ENCODE peak calls at places on chromosome 2, in nine cellular contexts. V is Panc1; E is neural progenitor cell; Z is kidney; B is uterus; Q is cardiac muscle cell; G is tibial nerve; H is gastrocnemius medialis; U is naive thymus-derived CD4-positive, alpha-beta T cell. W is an unnamed sample. For H3K4me1, the result is how much of the 10 kb centered on the place peaks cover.

GRCh38 chr2:54672587-54673456 is 50.6 kb upstream of the EML6 start:
- DNase-seq in E (no peak), H (no peak), Q (no peak), U (no peak), B (no peak), V (no peak), G (no peak), Z (no peak), W (no peak)

GRCh38 chr2:6812857-6813530 is 52.7 kb downstream of the CMPK2 start:
- DNase-seq in Q (no peak), E (no peak), Z (no peak), B (no peak), U (no peak), G (no peak), V (no peak), H (no peak), W (no peak)

GRCh38 chr2:73708527-73708926 is 28.6 kb downstream of the TPRKB start:
- DNase-seq in G (no peak), E (no peak), Z (no peak), V (no peak), B (no peak), Q (no peak), H (no peak), U (no peak), W (no peak)

GRCh38 chr2:286774-287392 is 1.0 kb downstream of the ALKAL2 start:
- DNase-seq in V (no peak), H (no peak), Q (no peak), G (no peak), U (no peak), Z (no peak), E (peak), B (peak), W (no peak)

GRCh38 chr2:127218843-127219715 is 1.0 kb downstream of the CYP27C1 start:
- DNase-seq in H (no peak), E (peak), Z (peak), B (no peak), U (no peak), G (no peak), Q (peak), V (no peak), W (no peak)

GRCh38 chr2:27805180-27805579 is 33.7 kb downstream of the MRPL33 start:
- DNase-seq in V (no peak), E (no peak), Z (no peak), H (no peak), U (no peak), G (no peak), Q (no peak), B (no peak), W (no peak)

GRCh38 chr2:120947982-120948661 is 212.5 kb downstream of the GLI2 start:
- DNase-seq in B (no peak), G (no peak), V (no peak), H (no peak), E (no peak), Q (no peak), Z (no peak), U (no peak), W (no peak)

GRCh38 chr2:6863792-6864191 is 1.9 kb downstream of the CMPK2 start:
- DNase-seq in U (no peak), B (peak), Z (peak), Q (peak), H (no peak), V (no peak), G (no peak), E (no peak), W (no peak)

GRCh38 chr2:120246546-120247300 is 5.9 kb upstream of the RALB start:
- DNase-seq in G (no peak), V (no peak), U (no peak), Z (no peak), B (no peak), Q (no peak), H (no peak), E (no peak), W (no peak)

GRCh38 chr2:62313433-62314227 is 117.7 kb downstream of the B3GNT2 start:
- DNase-seq in B (no peak), V (no peak), G (no peak), H (no peak), Q (no peak), Z (no peak), E (no peak), U (no peak), W (no peak)

GRCh38 chr2:43131051-43131889 is 95.1 kb downstream of the ZFP36L2 start:
- DNase-seq in Z (peak), Q (peak), H (peak), V (peak), G (peak), E (peak), B (peak), U (peak), W (peak)

GRCh38 chr2:126799306-126799705 is 99.4 kb upstream of the TEX51 start:
- DNase-seq in V (no peak), Z (no peak), H (no peak), G (no peak), B (no peak), Q (no peak), U (no peak), E (no peak), W (no peak)

GRCh38 chr2:20440001-20440560 is 6.8 kb upstream of the RHOB start:
- DNase-seq in H (no peak), V (no peak), U (no peak), E (no peak), B (no peak), Z (no peak), Q (no peak), G (no peak), W (no peak)

GRCh38 chr2:46848446-46848845 is 67.2 kb downstream of the MCFD2 start:
- DNase-seq in V (no peak), Q (no peak), H (no peak), G (no peak), Z (peak), E (no peak), U (no peak), B (peak), W (no peak)

GRCh38 chr2:151049746-151050145 is 211.9 kb downstream of the RBM43 start:
- DNase-seq in H (no peak), Z (no peak), B (no peak), G (no peak), E (no peak), U (no peak), V (no peak), Q (no peak), W (peak)

GRCh38 chr2:223954401-223954800 is 2.9 kb upstream of the MRPL44 start:
- DNase-seq in V (no peak), U (no peak), Q (no peak), Z (no peak), G (no peak), B (no peak), H (no peak), E (peak), W (no peak)

GRCh38 chr2:283996-284794 is 3.7 kb downstream of the ALKAL2 start:
- DNase-seq in U (no peak), Q (no peak), Z (no peak), E (peak), B (no peak), V (no peak), H (no peak), G (no peak), W (no peak)

GRCh38 chr2:231037731-231038482 is 584 bp downstream of the C2orf72 start:
- DNase-seq in H (no peak), B (no peak), E (peak), Z (no peak), V (no peak), G (no peak), U (no peak), Q (peak), W (peak)

GRCh38 chr2:70523996-70524965 is 29.3 kb downstream of the TGFA start:
- DNase-seq in V (no peak), Q (no peak), U (peak), G (no peak), E (no peak), Z (peak), H (no peak), B (no peak), W (peak)

GRCh38 chr2:127400897-127401756 is 13.4 kb upstream of the MAP3K2 start:
- DNase-seq in U (no peak), H (no peak), E (no peak), V (no peak), Z (peak), B (no peak), G (no peak), Q (no peak), W (peak)

GRCh38 chr2:58973831-58974281 is 732.7 kb upstream of the FANCL start:
- DNase-seq in B (no peak), Z (no peak), U (no peak), G (no peak), E (peak), H (no peak), V (no peak), Q (peak), W (no peak)

GRCh38 chr2:219099319-219099718 is 38.6 kb upstream of the IHH start:
- DNase-seq in H (no peak), B (no peak), E (no peak), Q (no peak), G (no peak), U (no peak), V (no peak), Z (no peak), W (no peak)

GRCh38 chr2:181072486-181072885 is 92.1 kb downstream of the UBE2E3 start:
- DNase-seq in G (no peak), U (no peak), V (no peak), E (no peak), H (no peak), Z (no peak), B (no peak), Q (no peak), W (no peak)

GRCh38 chr2:59850554-59850953 is 702.9 kb downstream of the BCL11A start:
- DNase-seq in Q (no peak), E (no peak), B (no peak), G (no peak), V (no peak), U (no peak), Z (no peak), H (no peak), W (peak)

GRCh38 chr2:95041060-95041823 is 15.7 kb downstream of the MAL start:
- DNase-seq in Q (no peak), B (no peak), Z (no peak), H (no peak), U (no peak), V (no peak), E (no peak), G (no peak), W (no peak)

GRCh38 chr2:146417942-146418341 is 1426.9 kb upstream of the ACVR2A start:
- DNase-seq in V (no peak), B (no peak), Z (no peak), Q (no peak), E (no peak), H (no peak), U (no peak), G (no peak), W (no peak)

GRCh38 chr2:36889782-36890181 is 76.6 kb downstream of the STRN start:
- DNase-seq in Z (no peak), B (no peak), G (no peak), H (no peak), V (peak), Q (no peak), E (no peak), U (no peak), W (peak)

GRCh38 chr2:16674154-16674553 is 8.5 kb upstream of the CYRIA start:
- DNase-seq in Z (no peak), V (no peak), Q (no peak), H (no peak), U (no peak), B (no peak), G (no peak), E (no peak), W (no peak)

DNA sequence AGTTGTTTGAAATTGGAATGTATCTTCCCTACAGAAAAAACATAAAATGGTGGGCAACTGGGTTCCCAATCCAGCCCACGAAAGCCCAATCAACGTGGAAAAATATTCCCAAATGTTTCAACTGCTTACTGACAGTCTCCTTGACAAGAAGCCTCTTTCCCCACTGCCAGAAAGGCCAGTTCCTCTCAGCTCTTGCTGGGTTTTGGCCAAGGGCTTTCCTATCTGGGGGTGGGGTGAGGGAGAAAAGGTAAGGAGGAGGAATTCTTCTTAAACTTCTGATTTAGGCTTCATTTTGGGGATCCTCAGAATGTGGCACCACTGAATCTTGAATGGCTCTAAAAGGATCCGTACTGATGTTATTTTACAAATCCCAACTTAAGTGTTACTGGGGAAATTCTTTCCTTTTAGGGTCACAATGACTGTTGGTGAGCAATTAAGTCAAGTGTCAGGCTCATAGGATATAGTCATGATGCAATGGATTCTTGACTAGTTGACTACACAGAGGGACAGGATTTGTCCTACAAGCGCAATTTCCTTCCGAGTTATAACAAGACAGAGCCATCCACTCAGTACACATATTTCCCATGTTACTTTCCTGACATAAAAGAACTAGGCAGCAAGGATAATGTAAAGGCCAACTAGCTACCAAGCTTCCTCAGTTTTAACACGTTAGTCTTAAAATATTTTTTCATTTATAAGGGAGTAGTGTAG is 73.6 kb downstream of the SPRED2 start:
- DNase-seq in Q (no peak), V (no peak), B (no peak), H (no peak), G (no peak), Z (no peak), U (no peak), E (no peak), W (no peak)
- H3K4me1 ChIP-seq in Q (under half), V (half or more), B (under half), H (under half), G (half or more), Z (under half), U (under half), E (under half), W (under half)

GRCh38 chr2:42105330-42106256 is 57.8 kb downstream of the PKDCC start:
- DNase-seq in Z (peak), V (no peak), Q (no peak), U (peak), E (no peak), G (no peak), B (no peak), H (no peak), W (peak)
- H3K4me3 ChIP-seq in Z (no peak), V (no peak), Q (no peak), U (peak), E (no peak), G (no peak), B (no peak), H (no peak), W (no peak)

GRCh38 chr2:241129086-241129871 is 20.0 kb downstream of the PASK start:
- DNase-seq in V (no peak), H (no peak), B (no peak), E (no peak), Z (peak), G (no peak), Q (no peak), U (no peak), W (no peak)
- H3K27ac ChIP-seq in V (no peak), H (no peak), B (no peak), E (no peak), Z (no peak), G (no peak), Q (no peak), U (no peak), W (no peak)

GRCh38 chr2:140276661-140277060 is 1496.5 kb upstream of the NXPH2 start:
- DNase-seq in B (no peak), E (no peak), Z (no peak), U (no peak), V (no peak), Q (no peak), G (no peak), H (no peak), W (no peak)
- H3K4me1 ChIP-seq in B (under half), E (under half), Z (under half), U (under half), V (under half), Q (under half), G (under half), H (under half), W (under half)

DNA sequence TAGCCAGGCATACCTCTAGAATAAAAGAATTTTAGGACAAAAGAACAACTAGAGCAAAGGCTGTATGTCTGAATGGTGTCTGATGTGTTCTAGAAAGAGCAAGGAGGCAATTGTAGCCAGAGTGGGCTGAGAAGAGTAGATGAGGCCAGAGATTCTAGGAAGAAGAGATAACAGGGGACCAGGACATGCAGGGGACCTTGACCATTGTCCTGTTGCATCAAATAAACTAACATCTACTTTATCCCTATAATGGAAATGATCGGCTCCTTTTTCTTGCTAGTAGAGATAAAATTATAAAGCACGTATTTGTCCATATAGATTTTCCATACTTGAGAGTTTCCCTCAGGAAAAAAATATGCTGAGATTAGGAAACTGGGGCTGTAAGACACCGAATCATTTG is 2.6 kb downstream of the ACADL start:
- DNase-seq in Z (no peak), B (no peak), Q (no peak), U (no peak), G (no peak), H (no peak), E (no peak), V (no peak), W (no peak)
- H3K4me3 ChIP-seq in Z (no peak), B (no peak), Q (no peak), U (no peak), G (no peak), H (no peak), E (no peak), V (no peak), W (no peak)

GRCh38 chr2:238969857-238970256 is 122.0 kb downstream of the TWIST2 start:
- DNase-seq in Q (no peak), V (no peak), B (no peak), Z (no peak), H (no peak), E (no peak), G (no peak), U (no peak), W (no peak)

GRCh38 chr2:238972146-238972445 is 124.2 kb downstream of the TWIST2 start:
- DNase-seq in H (no peak), E (no peak), B (no peak), U (no peak), Z (no peak), Q (no peak), G (no peak), V (no peak), W (no peak)

GRCh38 chr2:238971318-238972145 is 123.6 kb downstream of the TWIST2 start:
- DNase-seq in E (no peak), U (no peak), G (no peak), H (no peak), B (no peak), Z (no peak), V (no peak), Q (no peak), W (no peak)

GRCh38 chr2:238968616-238969394 is 120.9 kb downstream of the TWIST2 start:
- DNase-seq in H (no peak), Z (peak), V (no peak), Q (no peak), E (no peak), B (no peak), G (no peak), U (no peak), W (no peak)

GRCh38 chr2:238970553-238971081 is 122.7 kb downstream of the TWIST2 start:
- DNase-seq in Q (no peak), G (peak), E (peak), Z (peak), V (no peak), B (peak), U (peak), H (no peak), W (peak)
- H3K27ac ChIP-seq in Q (no peak), G (no peak), E (no peak), Z (no peak), V (peak), B (no peak), U (no peak), H (no peak), W (no peak)

GRCh38 chr2:98155291-98155690 is 68.3 kb downstream of the VWA3B start:
- DNase-seq in U (no peak), B (no peak), G (no peak), H (no peak), V (no peak), Q (no peak), Z (no peak), E (no peak), W (no peak)
- H3K4me1 ChIP-seq in U (under half), B (under half), G (under half), H (under half), V (under half), Q (under half), Z (under half), E (under half), W (under half)

DNA sequence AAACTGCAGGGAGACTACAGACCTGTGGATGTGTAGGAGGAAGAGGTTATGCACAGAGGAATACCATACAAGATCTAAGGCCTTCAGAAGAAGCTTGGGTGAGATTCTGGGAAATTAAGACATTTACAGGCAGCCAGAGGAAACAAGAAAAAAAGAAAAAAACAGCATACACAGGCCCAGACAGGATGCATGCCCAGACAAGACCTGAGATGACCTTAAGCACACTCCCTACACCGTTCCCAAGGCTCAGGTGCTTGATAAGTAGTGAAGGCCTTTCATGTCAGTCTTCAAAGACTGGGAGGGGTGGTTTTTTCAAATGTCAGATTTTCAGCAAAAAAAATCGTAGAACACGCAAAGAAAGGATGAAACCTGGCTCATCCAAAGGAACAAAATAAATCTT is 83.0 kb downstream of the CCDC138 start:
- DNase-seq in H (no peak), Q (no peak), G (no peak), B (no peak), Z (no peak), V (no peak), U (no peak), E (no peak), W (no peak)
- H3K4me3 ChIP-seq in H (no peak), Q (no peak), G (no peak), B (no peak), Z (no peak), V (no peak), U (no peak), E (no peak), W (no peak)